ENCODE peak calls at places on chromosome 5, in eight cellular contexts. P is LNCaP clone FGC, J is astrocyte, S is endodermal cell, M is nephron progenitor cell, Z is glutamatergic neuron, N is thyroid gland, D is GM10248. L is an unnamed sample.

GRCh38 chr5:139637438-139638089 is 10.6 kb upstream of the CXXC5 start:
- DNase-seq in P (peak; percentile 30), J (peak; percentile 70), S (peak; percentile 93), M (peak; percentile 84), Z (peak; percentile 94), N (peak; percentile 83), D (peak; percentile 81), L (peak; percentile 80)

GRCh38 chr5:123359866-123360569 is 63.2 kb downstream of the CEP120 start:
- DNase-seq in P (peak; percentile 64), J (no peak), S (no peak), M (no peak), Z (no peak), N (no peak), D (no peak), L (no peak)

GRCh38 chr5:38921174-38921573 is 75.4 kb downstream of the OSMR start:
- DNase-seq in P (no peak), J (no peak), S (peak; percentile 79), M (peak; percentile 62), Z (no peak), N (no peak), D (no peak), L (no peak)

GRCh38 chr5:130808691-130809090 is 356.4 kb downstream of the HINT1 start:
- DNase-seq in P (no peak), J (no peak), S (no peak), M (no peak), Z (no peak), N (no peak), D (no peak), L (no peak)

GRCh38 chr5:77222722-77223121 is 12.2 kb downstream of the PDE8B start:
- DNase-seq in P (no peak), J (no peak), S (no peak), M (no peak), Z (no peak), N (no peak), D (no peak), L (no peak)

GRCh38 chr5:72478684-72479083 is 28.5 kb downstream of the ZNF366 start:
- DNase-seq in P (no peak), J (no peak), S (no peak), M (no peak), Z (no peak), N (no peak), D (no peak), L (no peak)

GRCh38 chr5:168869615-168870227 is 290.6 kb upstream of the PANK3 start:
- DNase-seq in P (no peak), J (peak; percentile 20), S (no peak), M (no peak), Z (no peak), N (no peak), D (no peak), L (no peak)

GRCh38 chr5:65776707-65777141 is 54.7 kb downstream of the NLN start:
- DNase-seq in P (no peak), J (peak; percentile 74), S (no peak), M (no peak), Z (no peak), N (no peak), D (no peak), L (no peak)

DNA sequence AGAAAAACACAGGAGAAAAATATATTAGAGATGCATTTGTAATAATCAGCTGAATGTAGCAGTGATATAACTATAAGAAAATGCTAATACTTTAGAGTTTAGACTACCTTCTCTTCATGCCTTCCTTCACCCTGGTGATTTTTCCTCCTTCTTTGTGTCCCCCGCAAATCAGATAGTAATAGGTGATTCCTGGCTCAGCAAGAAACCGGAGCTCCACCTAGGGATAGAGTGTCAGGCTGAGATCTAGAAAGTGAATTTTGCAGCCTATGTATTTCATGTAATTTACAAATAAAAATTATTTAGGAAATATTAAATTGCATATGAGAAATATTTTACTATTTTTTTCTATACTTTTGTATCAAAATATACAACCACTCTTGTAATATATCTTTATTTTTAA is 109.8 kb upstream of the ST8SIA4 start:
- DNase-seq in P (no peak), J (no peak), S (no peak), M (no peak), Z (no peak), N (no peak), D (no peak), L (no peak)
- TF ChIP-seq CTCF in P (peak; percentile 16), J (no peak), S (peak; percentile 63), M (no peak), Z (no peak), N (no peak), D (no peak), L (no peak)

DNA sequence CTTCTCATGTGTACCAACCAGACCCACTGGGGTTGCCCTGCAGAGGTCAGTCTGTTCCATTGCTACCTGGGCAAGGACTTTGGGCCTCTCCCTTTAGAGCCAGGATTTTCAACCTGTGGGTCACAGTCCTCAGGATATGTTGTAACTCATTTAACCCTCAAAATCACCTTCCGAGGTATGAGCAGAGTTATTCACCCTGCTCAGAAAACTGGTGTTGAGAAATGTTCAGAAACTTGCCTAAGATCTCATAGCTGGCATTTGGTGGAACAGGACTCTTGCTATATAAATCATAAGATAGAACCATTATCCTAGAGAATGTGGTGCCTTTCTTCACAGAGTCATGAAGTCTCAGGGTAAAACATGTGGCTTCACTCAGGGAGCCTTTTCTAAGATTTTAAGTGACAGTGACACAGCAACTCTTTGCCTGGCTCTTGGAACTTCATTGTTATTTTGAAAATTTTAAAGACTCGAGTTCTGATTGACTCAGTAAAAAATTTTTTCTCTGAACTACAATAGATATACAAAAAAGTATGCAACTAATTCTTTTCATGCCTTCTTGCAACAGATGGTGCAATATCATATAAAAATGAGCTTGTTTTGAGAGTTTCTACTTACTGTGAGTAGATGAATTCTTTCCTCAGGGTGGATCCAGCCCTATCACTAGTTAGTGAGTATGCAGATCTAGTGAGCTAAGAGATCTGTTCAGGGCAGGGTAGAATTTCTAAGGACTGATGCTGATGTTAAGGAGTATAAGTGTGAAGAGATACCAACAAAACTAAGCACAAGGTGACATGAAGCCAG is 29.5 kb downstream of the CAST start:
- DNase-seq in P (no peak), J (no peak), S (no peak), M (no peak), Z (no peak), N (no peak), D (no peak), L (no peak)
- TF ChIP-seq CTCF in P (no peak), J (no peak), S (no peak), M (no peak), Z (no peak), N (no peak), D (no peak), L (no peak)

DNA sequence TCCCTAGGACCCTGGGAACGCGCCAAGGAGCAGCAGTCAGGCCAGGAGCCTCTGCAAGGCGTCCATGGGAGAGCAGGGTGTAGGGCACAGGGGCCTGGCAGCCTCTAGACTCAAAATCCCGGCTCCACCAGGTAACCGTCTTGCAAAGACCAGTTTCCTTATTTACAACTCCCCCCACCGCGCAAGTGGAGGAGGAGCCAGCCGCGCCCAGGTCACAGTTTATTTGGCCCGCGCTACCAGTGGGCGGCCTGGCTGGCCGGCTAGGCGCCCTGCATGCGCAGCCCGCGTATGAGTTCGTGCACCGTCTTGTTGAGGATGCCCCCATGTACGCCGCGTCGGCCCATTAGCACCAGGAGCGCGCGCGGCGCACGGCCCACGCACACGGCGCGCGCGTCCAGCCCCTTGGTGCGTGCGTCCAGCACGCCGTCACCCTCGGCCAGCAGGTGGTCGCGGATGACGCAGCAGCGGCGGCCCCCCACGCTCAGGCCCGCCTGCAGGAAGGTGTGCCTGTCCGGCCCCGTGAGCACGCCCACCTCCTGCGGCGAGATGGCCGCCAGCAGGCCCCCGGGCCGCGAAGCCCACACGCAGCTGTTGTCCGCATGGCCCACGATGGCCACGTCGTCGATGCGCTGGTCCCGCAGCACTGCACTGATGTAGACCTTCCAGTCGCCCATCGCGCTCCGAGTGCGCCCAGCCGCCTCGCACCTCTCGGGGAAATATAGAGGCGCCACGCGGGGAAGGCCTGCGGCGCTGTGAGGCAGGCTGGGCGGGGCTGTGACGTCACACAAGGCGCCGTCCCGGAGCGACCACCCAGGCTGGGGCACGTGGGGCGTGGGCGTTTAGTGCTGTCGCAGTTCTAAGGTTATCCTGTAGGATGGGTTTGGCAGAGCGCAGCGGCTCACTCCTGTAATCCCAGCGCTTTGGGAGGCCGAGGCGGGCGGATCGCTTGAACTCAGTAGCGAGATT is at the start of gene PFN3:
- DNase-seq in P (no peak), J (no peak), S (no peak), M (no peak), Z (peak; percentile 53), N (no peak), D (no peak), L (no peak)
- TF ChIP-seq CTCF in P (no peak), J (no peak), S (peak; percentile 27), M (no peak), Z (no peak), N (no peak), D (no peak), L (no peak)

DNA sequence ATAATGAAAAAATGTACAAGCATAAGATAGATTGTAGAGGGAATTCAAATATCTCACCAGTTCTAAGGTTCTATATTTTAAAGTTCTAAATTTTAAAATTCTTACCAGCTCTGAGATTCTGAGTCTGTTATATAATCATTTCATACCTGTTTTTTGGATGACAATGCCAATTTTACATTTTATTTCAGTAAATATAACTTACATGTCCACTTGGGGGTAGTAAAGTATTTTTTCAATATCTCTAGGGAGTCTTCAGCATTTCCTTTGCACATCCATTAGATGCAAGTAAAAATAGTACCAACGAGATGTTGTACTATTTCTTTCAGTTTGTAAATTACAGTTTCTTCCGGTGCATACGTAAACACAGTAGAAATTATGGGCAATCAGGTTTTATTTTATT is 25.7 kb downstream of the NMUR2 start:
- DNase-seq in P (no peak), J (no peak), S (no peak), M (no peak), Z (no peak), N (no peak), D (no peak), L (no peak)
- TF ChIP-seq CTCF in P (no peak), J (no peak), S (no peak), M (no peak), Z (no peak), N (no peak), D (peak; percentile 1), L (no peak)

GRCh38 chr5:14237313-14238086 is 94.4 kb downstream of the TRIO start:
- DNase-seq in P (no peak), J (peak; percentile 35), S (no peak), M (no peak), Z (no peak), N (no peak), D (no peak), L (no peak)

GRCh38 chr5:14238272-14238671 is 95.1 kb downstream of the TRIO start:
- DNase-seq in P (no peak), J (no peak), S (no peak), M (no peak), Z (no peak), N (no peak), D (no peak), L (no peak)

GRCh38 chr5:14239951-14240350 is 96.8 kb downstream of the TRIO start:
- DNase-seq in P (no peak), J (no peak), S (no peak), M (no peak), Z (no peak), N (no peak), D (no peak), L (no peak)

GRCh38 chr5:14240366-14240765 is 97.2 kb downstream of the TRIO start:
- DNase-seq in P (no peak), J (peak; percentile 36), S (no peak), M (no peak), Z (no peak), N (no peak), D (no peak), L (no peak)

DNA sequence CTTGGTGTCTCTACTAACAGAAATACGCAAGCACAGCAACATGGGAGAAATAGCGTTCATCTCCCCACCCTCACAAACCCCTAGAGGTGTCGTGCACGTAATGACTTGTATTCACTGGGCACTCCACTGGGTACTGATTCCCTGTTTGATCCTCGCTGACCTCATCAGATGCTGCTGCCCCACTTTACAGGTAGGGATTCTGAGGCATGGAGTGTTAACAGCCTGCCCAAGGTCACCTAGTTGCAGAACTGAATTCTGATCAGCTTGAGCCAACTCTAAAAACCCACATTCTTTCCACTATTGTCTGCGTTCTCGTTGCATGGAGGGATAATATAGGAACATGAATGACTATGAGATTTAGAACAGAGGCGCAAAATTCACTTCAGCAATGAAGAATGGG is 96.3 kb downstream of the TRIO start:
- DNase-seq in P (no peak), J (no peak), S (no peak), M (no peak), Z (no peak), N (no peak), D (no peak), L (no peak)
- TF ChIP-seq CTCF in P (no peak), J (no peak), S (no peak), M (no peak), Z (no peak), N (no peak), D (no peak), L (no peak)